ENCODE peak calls at places on chromosomes 1 and 21, in seven cellular contexts. F is NB4, K is GM12865, Q is lower leg skin, S is astrocyte of the spinal cord, W is body of pancreas, N is MM.1S. D is an unnamed sample.

GRCh38 chr21:38266732-38267131 is 9.9 kb downstream of the KCNJ15 start:
- DNase-seq in N (no peak), F (no peak), S (peak), W (no peak), K (no peak), Q (no peak), D (peak)

GRCh38 chr21:36540700-36541099 is 60.8 kb upstream of the CLDN14 start:
- DNase-seq in N (no peak), F (no peak), Q (no peak), K (peak), W (no peak), S (no peak), D (no peak)

GRCh38 chr1:109050228-109050995 is 8.5 kb upstream of the WDR47 start:
- DNase-seq in K (no peak), N (no peak), Q (no peak), S (no peak), F (no peak), W (no peak), D (peak)

GRCh38 chr1:226762055-226762454 is 23.0 kb upstream of the ITPKB start:
- DNase-seq in S (no peak), F (no peak), Q (no peak), N (no peak), K (no peak), W (no peak), D (no peak)

GRCh38 chr1:85894651-85895050 is 186.4 kb upstream of the ZNHIT6 start:
- DNase-seq in F (peak), N (peak), K (peak), S (peak), Q (peak), W (peak), D (peak)

GRCh38 chr1:204711947-204712701 is 26.6 kb upstream of the LRRN2 start:
- DNase-seq in N (no peak), S (no peak), K (no peak), W (peak), F (no peak), Q (no peak), D (no peak)

GRCh38 chr1:213374369-213374768 is 323.3 kb downstream of the RPS6KC1 start:
- DNase-seq in S (peak), F (peak), W (peak), K (peak), N (peak), Q (peak), D (peak)

GRCh38 chr1:85801520-85801919 is 93.3 kb upstream of the ZNHIT6 start:
- DNase-seq in F (no peak), K (no peak), N (no peak), S (no peak), Q (no peak), W (no peak), D (peak)

GRCh38 chr21:27787046-27787445 is 820.2 kb upstream of the ADAMTS5 start:
- DNase-seq in F (no peak), W (no peak), K (no peak), N (no peak), S (no peak), Q (no peak), D (peak)

GRCh38 chr1:107637101-107637500 is 327.9 kb downstream of the VAV3 start:
- DNase-seq in F (no peak), Q (no peak), W (no peak), N (no peak), K (no peak), S (no peak), D (no peak)

GRCh38 chr1:67052741-67053534 is 1.0 kb downstream of the SLC35D1 start:
- DNase-seq in K (peak), Q (peak), N (peak), S (peak), F (peak), W (peak), D (peak)

GRCh38 chr1:89660086-89660946 is 27.4 kb downstream of the LRRC8C start:
- DNase-seq in F (no peak), N (no peak), W (no peak), S (no peak), Q (no peak), K (no peak), D (no peak)

GRCh38 chr1:37477198-37477931 is 3.0 kb downstream of the ZC3H12A start:
- DNase-seq in Q (no peak), F (peak), W (peak), S (peak), N (peak), K (peak), D (peak)

GRCh38 chr1:37478890-37479254 is 4.5 kb downstream of the ZC3H12A start:
- DNase-seq in F (peak), W (no peak), S (peak), N (no peak), Q (no peak), K (peak), D (peak)

GRCh38 chr1:37477946-37478345 is 3.6 kb downstream of the ZC3H12A start:
- DNase-seq in F (no peak), S (no peak), N (no peak), W (no peak), Q (no peak), K (peak), D (peak)

GRCh38 chr1:37479255-37480124 is 5.1 kb downstream of the ZC3H12A start:
- DNase-seq in K (peak), S (peak), N (peak), F (peak), W (peak), Q (peak), D (peak)

DNA sequence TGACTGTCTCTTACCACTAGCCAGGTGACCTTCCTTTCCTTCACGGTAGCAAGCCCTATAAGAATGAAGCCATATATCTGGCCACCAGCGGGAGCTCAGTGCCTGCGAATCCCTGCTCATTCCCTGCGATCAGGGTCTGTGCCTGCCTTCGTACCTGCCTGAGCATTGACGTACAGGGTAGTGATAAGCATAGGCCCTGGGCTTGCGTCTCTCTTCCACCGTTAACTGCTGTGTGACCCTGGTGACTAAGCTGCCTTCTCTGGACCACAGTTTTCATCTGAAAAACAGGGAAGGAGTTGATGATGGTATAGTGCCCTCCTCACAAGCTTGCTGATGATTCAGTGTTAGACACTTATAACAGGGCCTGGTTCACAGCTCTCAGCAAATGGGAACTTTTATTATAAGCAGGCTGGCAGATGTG is 4.1 kb downstream of the ZC3H12A start:
- DNase-seq in W (no peak), F (peak), N (no peak), S (peak), Q (no peak), K (peak), D (peak)
- H3K4me3 ChIP-seq in W (no peak), F (peak), N (peak), S (peak), Q (no peak), K (peak), D (peak)

GRCh38 chr1:45335732-45336365 is 4.1 kb upstream of the TOE1 start:
- DNase-seq in S (no peak), N (no peak), W (no peak), Q (no peak), F (no peak), K (no peak), D (peak)

GRCh38 chr1:45332346-45332720 is 5.6 kb downstream of the HPDL start:
- DNase-seq in Q (no peak), K (no peak), W (no peak), S (no peak), N (no peak), F (no peak), D (no peak)

GRCh38 chr1:45337630-45338320 is 2.2 kb upstream of the TOE1 start:
- DNase-seq in F (no peak), W (no peak), N (no peak), K (peak), Q (no peak), S (no peak), D (no peak)

GRCh38 chr1:45331436-45332345 is 5.0 kb downstream of the HPDL start:
- DNase-seq in N (no peak), S (no peak), K (no peak), W (no peak), F (no peak), Q (no peak), D (no peak)

GRCh38 chr1:45334308-45335245 is 5.4 kb upstream of the TOE1 start:
- DNase-seq in S (no peak), W (peak), F (peak), Q (no peak), N (no peak), K (no peak), D (no peak)
- TF ChIP-seq CTCF in S (no peak), W (no peak), F (peak), Q (no peak), N (no peak), K (no peak), D (no peak)

GRCh38 chr1:246591504-246591903 is 25.2 kb downstream of the CNST start:
- DNase-seq in S (no peak), Q (no peak), W (no peak), K (peak), N (peak), F (no peak), D (no peak)

GRCh38 chr1:246587032-246587431 is 20.8 kb downstream of the CNST start:
- DNase-seq in N (no peak), S (no peak), W (no peak), F (no peak), K (no peak), Q (no peak), D (no peak)

GRCh38 chr1:246588322-246588721 is 22.1 kb downstream of the CNST start:
- DNase-seq in N (no peak), F (no peak), S (no peak), K (no peak), W (no peak), Q (no peak), D (peak)

GRCh38 chr1:246591047-246591446 is 24.8 kb downstream of the CNST start:
- DNase-seq in Q (no peak), S (no peak), K (peak), N (peak), F (no peak), W (no peak), D (no peak)

DNA sequence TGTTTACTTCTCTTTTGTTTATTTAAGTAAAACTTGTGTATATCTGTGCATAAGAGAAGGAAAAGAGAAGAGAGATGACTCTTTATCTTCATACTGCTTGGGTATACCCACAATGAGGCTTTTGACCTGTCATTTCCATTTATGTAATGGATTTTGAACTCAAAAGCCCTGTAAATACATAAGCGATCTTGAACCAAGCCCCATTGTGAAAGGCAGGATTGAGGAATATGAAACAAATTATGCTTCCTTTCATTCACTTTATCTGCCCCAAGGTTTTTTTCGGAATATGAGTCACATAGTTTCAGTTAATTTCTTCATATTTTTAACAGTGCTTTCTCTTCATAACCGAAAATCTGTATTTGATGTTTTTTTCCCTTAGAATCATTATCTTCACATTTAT is 21.4 kb downstream of the CNST start:
- DNase-seq in Q (no peak), K (no peak), S (no peak), N (no peak), W (no peak), F (peak), D (peak)
- H3K4me3 ChIP-seq in Q (no peak), K (no peak), S (no peak), N (no peak), W (no peak), F (no peak), D (no peak)

DNA sequence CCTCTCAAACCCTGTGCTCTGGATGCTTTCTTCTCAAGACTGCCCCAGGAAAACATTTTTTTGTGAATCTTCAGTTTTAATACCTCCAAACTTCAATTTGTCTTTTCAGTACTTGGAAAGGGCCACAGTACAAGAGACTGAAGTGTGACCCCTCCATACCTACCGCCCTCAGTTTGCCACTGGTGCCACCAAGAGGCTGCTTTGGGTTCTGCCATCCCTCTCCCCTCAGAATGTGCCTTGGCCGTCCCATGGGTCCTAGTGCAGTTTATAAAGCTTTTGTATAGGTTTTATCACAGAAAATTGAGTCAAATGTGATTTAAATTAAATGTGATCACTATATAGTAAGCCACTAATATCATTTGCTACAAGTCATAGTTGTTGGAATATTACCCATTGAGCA is 60.8 kb upstream of the PGD start:
- DNase-seq in Q (peak), N (peak), S (peak), F (peak), K (peak), W (peak), D (peak)
- TF ChIP-seq CTCF in Q (no peak), N (peak), S (peak), F (peak), K (peak), W (peak), D (peak)

DNA sequence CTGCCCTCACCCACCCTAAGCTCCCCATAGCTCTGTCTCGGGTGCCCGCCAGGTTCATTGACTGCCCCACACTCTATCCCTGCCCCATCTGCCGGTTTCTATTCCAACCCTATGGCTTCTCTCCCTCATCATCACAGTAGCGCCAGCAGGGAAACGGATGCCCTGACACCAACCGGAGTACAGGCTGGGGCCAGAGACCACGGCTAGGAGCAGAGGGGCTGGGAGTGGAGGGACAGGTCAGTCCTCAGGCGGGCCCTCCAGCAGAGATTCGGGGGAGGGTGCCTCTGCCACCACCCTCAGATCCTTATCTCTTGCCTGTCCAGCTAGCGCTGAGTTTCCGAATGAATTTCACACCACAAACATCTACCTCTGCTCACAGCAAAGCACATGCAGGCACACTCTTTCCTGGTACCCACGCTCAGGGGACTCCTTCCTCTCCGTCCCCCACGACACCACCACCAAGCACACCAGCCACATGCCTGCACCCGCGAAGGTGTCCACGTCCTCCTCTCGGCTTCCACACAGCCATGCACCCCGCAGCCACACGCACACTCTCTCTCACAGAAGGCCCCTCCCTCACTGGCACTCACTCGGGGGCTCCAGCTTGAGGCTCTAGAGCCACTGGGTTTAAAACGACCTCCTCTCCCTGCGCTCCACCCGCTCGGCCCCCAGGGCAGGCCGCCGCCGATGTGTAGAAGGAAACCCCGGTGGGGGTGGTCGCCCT is 7.2 kb downstream of the TAL1 start:
- DNase-seq in K (no peak), F (no peak), S (no peak), W (no peak), Q (no peak), N (no peak), D (no peak)
- H3K4me3 ChIP-seq in K (no peak), F (no peak), S (no peak), W (no peak), Q (no peak), N (no peak), D (no peak)

GRCh38 chr1:150548632-150549495 is at the start of gene ADAMTSL4:
- DNase-seq in K (peak), S (peak), W (peak), Q (no peak), F (peak), N (peak), D (peak)
- TF ChIP-seq CTCF in K (no peak), S (peak), W (peak), Q (no peak), F (no peak), N (peak), D (peak)

GRCh38 chr1:60870269-60870668 is 212.1 kb upstream of the NFIA start:
- DNase-seq in Q (no peak), F (no peak), W (no peak), N (no peak), K (no peak), S (no peak), D (no peak)

GRCh38 chr1:60866251-60866650 is 216.1 kb upstream of the NFIA start:
- DNase-seq in Q (no peak), S (no peak), K (no peak), F (no peak), W (no peak), N (no peak), D (no peak)

GRCh38 chr1:60869264-60869663 is 213.1 kb upstream of the NFIA start:
- DNase-seq in N (no peak), K (no peak), F (no peak), W (no peak), Q (no peak), S (no peak), D (no peak)

GRCh38 chr1:60866884-60867648 is 215.3 kb upstream of the NFIA start:
- DNase-seq in N (no peak), S (no peak), W (no peak), K (no peak), Q (no peak), F (peak), D (no peak)

DNA sequence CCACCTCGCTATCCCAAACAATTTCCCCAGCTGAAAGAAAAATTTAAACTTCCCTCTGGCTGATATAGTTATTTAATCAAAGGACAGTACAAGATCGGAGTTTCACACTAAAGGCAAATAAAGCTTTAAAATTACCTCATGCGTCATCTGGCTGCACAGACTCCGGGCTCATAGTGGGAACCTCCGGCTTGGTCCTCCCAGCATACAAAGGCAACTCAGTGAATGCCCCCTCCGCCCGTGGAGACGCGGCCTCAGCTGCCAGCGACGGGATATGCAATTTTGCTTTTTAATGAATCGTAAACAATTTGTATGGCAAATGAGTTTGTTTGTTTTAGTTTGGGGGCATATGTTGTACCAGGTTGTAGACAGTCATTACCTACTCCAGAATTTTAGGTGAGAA is 214.6 kb upstream of the NFIA start:
- DNase-seq in S (no peak), K (no peak), N (no peak), W (no peak), F (no peak), Q (no peak), D (no peak)
- H3K4me3 ChIP-seq in S (no peak), K (no peak), N (no peak), W (no peak), F (no peak), Q (no peak), D (no peak)

GRCh38 chr1:173212952-173213491 is 5.9 kb upstream of the TNFSF4 start:
- DNase-seq in Q (no peak), K (peak), F (no peak), S (no peak), W (no peak), N (no peak), D (no peak)

GRCh38 chr1:173208868-173209267 is 1.7 kb upstream of the TNFSF4 start:
- DNase-seq in F (no peak), N (no peak), W (no peak), Q (no peak), S (no peak), K (no peak), D (no peak)

GRCh38 chr1:173210716-173211231 is 3.6 kb upstream of the TNFSF4 start:
- DNase-seq in Q (no peak), W (no peak), K (no peak), S (no peak), N (no peak), F (no peak), D (no peak)

GRCh38 chr1:173210273-173210672 is 3.1 kb upstream of the TNFSF4 start:
- DNase-seq in W (no peak), S (no peak), K (no peak), Q (no peak), N (no peak), F (no peak), D (no peak)

DNA sequence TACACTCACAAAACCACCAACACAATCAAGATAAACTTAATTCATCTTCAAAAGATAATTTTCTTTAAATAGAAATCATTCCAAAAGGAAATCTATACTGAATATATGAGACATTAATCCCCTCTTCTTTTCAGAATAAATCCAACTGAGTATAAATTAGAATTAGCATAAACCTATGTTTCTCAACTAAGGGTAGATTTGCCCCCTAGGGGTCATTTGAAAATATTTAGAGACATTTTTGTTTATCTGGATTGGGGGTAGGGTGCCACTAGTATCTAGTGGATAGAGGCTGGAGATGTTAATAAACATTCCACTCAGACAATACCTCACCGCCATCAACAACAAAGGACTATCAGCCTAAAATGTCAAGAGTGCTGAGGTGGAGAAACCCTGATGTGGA is 6.5 kb upstream of the TNFSF4 start:
- DNase-seq in Q (no peak), K (no peak), N (no peak), F (no peak), S (no peak), W (no peak), D (no peak)
- TF ChIP-seq CTCF in Q (no peak), K (no peak), N (peak), F (no peak), S (no peak), W (no peak), D (no peak)